ENCODE peak calls at places on chromosomes 7 and 10, in six cellular contexts. One of them, this sample, is unnamed.

GRCh38 chr7:123787227-123788007 is 38.6 kb upstream of the WASL start:
- DNase-seq in K562: no peak
- DNase-seq in A549: no peak
- DNase-seq in endothelial cell of umbilical vein: no peak
- DNase-seq in HepG2: no peak
- DNase-seq in GM12878: no peak
- DNase-seq in this sample: peak

GRCh38 chr7:39480901-39481300 is 85.3 kb upstream of the YAE1 start:
- DNase-seq in K562: no peak
- DNase-seq in A549: no peak
- DNase-seq in endothelial cell of umbilical vein: no peak
- DNase-seq in HepG2: no peak
- DNase-seq in GM12878: no peak
- DNase-seq in this sample: no peak

GRCh38 chr10:30373596-30374327 is 24.7 kb upstream of the MTPAP start:
- DNase-seq in K562: no peak
- DNase-seq in A549: no peak
- DNase-seq in endothelial cell of umbilical vein: no peak
- DNase-seq in HepG2: no peak
- DNase-seq in GM12878: no peak
- DNase-seq in this sample: no peak

GRCh38 chr10:5645375-5645774 is 21.0 kb downstream of the ASB13 start:
- DNase-seq in K562: no peak
- DNase-seq in A549: no peak
- DNase-seq in endothelial cell of umbilical vein: no peak
- DNase-seq in HepG2: no peak
- DNase-seq in GM12878: no peak
- DNase-seq in this sample: no peak

GRCh38 chr10:30059209-30060107 is at the start of gene JCAD:
- DNase-seq in K562: peak
- DNase-seq in A549: peak
- DNase-seq in endothelial cell of umbilical vein: peak
- DNase-seq in HepG2: no peak
- DNase-seq in GM12878: no peak
- DNase-seq in this sample: peak

GRCh38 chr10:117472872-117473271 is 69.7 kb upstream of the EMX2 start:
- DNase-seq in K562: no peak
- DNase-seq in A549: no peak
- DNase-seq in endothelial cell of umbilical vein: no peak
- DNase-seq in HepG2: no peak
- DNase-seq in GM12878: no peak
- DNase-seq in this sample: no peak

GRCh38 chr10:86139066-86139657 is 227.4 kb downstream of the GRID1 start:
- DNase-seq in K562: no peak
- DNase-seq in A549: peak
- DNase-seq in endothelial cell of umbilical vein: no peak
- DNase-seq in HepG2: peak
- DNase-seq in GM12878: no peak
- DNase-seq in this sample: peak

GRCh38 chr10:65341323-65341922 is 1584.4 kb upstream of the LRRTM3 start:
- DNase-seq in K562: no peak
- DNase-seq in A549: no peak
- DNase-seq in endothelial cell of umbilical vein: peak
- DNase-seq in HepG2: no peak
- DNase-seq in GM12878: no peak
- DNase-seq in this sample: no peak

GRCh38 chr7:51102828-51103227 is 213.8 kb downstream of the COBL start:
- DNase-seq in K562: no peak
- DNase-seq in A549: no peak
- DNase-seq in endothelial cell of umbilical vein: no peak
- DNase-seq in HepG2: no peak
- DNase-seq in GM12878: no peak
- DNase-seq in this sample: no peak

GRCh38 chr10:58511765-58512469 is 755 bp upstream of the BICC1 start:
- DNase-seq in K562: no peak
- DNase-seq in A549: peak
- DNase-seq in endothelial cell of umbilical vein: no peak
- DNase-seq in HepG2: peak
- DNase-seq in GM12878: no peak
- DNase-seq in this sample: no peak

GRCh38 chr10:28302012-28302667 is 724 bp downstream of the MPP7 start:
- DNase-seq in K562: peak
- DNase-seq in A549: no peak
- DNase-seq in endothelial cell of umbilical vein: peak
- DNase-seq in HepG2: no peak
- DNase-seq in GM12878: no peak
- DNase-seq in this sample: peak

GRCh38 chr10:79322616-79323566 is 24.4 kb upstream of the PPIF start:
- DNase-seq in K562: no peak
- DNase-seq in A549: no peak
- DNase-seq in endothelial cell of umbilical vein: no peak
- DNase-seq in HepG2: no peak
- DNase-seq in GM12878: peak
- DNase-seq in this sample: peak

GRCh38 chr7:130695840-130696239 is 9.5 kb upstream of the TSGA13 start:
- DNase-seq in K562: peak
- DNase-seq in A549: peak
- DNase-seq in endothelial cell of umbilical vein: peak
- DNase-seq in HepG2: peak
- DNase-seq in GM12878: no peak
- DNase-seq in this sample: peak

GRCh38 chr7:158861936-158862704 is 5.8 kb downstream of the DYNC2I1 start:
- DNase-seq in K562: no peak
- DNase-seq in A549: no peak
- DNase-seq in endothelial cell of umbilical vein: no peak
- DNase-seq in HepG2: no peak
- DNase-seq in GM12878: no peak
- DNase-seq in this sample: no peak

GRCh38 chr7:120805636-120806388 is 52.1 kb downstream of the TSPAN12 start:
- DNase-seq in K562: peak
- DNase-seq in A549: peak
- DNase-seq in endothelial cell of umbilical vein: peak
- DNase-seq in HepG2: peak
- DNase-seq in GM12878: peak
- DNase-seq in this sample: peak

GRCh38 chr7:30682131-30683083 is at the start of gene CRHR2:
- DNase-seq in K562: peak
- DNase-seq in A549: no peak
- DNase-seq in endothelial cell of umbilical vein: peak
- DNase-seq in HepG2: no peak
- DNase-seq in GM12878: no peak
- DNase-seq in this sample: no peak

GRCh38 chr7:18330563-18330962 is 165.0 kb upstream of the HDAC9 start:
- DNase-seq in K562: no peak
- DNase-seq in A549: no peak
- DNase-seq in endothelial cell of umbilical vein: no peak
- DNase-seq in HepG2: no peak
- DNase-seq in GM12878: no peak
- DNase-seq in this sample: no peak

GRCh38 chr10:88949912-88950664 is 2.5 kb downstream of the ACTA2 start:
- DNase-seq in K562: no peak
- DNase-seq in A549: no peak
- DNase-seq in endothelial cell of umbilical vein: peak
- DNase-seq in HepG2: no peak
- DNase-seq in GM12878: no peak
- DNase-seq in this sample: peak
- TF ChIP-seq POLR2A in K562: no peak
- TF ChIP-seq POLR2A in A549: no peak
- TF ChIP-seq POLR2A in endothelial cell of umbilical vein: no peak
- TF ChIP-seq POLR2A in HepG2: no peak
- TF ChIP-seq POLR2A in GM12878: no peak
- TF ChIP-seq POLR2A in this sample: no peak

GRCh38 chr7:10082896-10083295 is 890.8 kb upstream of the PHF14 start:
- DNase-seq in K562: no peak
- DNase-seq in A549: no peak
- DNase-seq in endothelial cell of umbilical vein: no peak
- DNase-seq in HepG2: no peak
- DNase-seq in GM12878: no peak
- DNase-seq in this sample: no peak

GRCh38 chr7:10079572-10079971 is 894.1 kb upstream of the PHF14 start:
- DNase-seq in K562: no peak
- DNase-seq in A549: no peak
- DNase-seq in endothelial cell of umbilical vein: no peak
- DNase-seq in HepG2: no peak
- DNase-seq in GM12878: no peak
- DNase-seq in this sample: no peak

GRCh38 chr7:10083766-10084165 is 889.9 kb upstream of the PHF14 start:
- DNase-seq in K562: no peak
- DNase-seq in A549: no peak
- DNase-seq in endothelial cell of umbilical vein: no peak
- DNase-seq in HepG2: no peak
- DNase-seq in GM12878: no peak
- DNase-seq in this sample: no peak

DNA sequence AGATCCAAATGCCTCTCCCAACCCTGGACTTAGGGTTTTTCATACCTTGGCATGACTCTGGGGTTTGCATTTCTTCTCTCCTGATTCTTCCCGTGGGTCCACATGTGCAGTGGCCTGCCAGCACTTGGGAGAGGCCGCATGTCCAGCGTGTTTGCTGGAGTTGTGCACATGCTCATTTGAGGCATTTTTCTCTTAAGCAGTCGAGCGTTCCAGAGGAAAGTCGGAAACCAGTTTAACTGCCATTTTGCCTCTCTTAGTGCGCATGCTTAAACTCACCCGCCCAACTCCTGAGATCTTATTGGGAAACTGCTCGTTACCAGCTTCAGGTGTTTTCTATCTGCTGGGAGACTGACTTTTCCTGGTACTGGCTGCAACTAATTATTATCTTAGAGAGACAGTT is 888.4 kb upstream of the PHF14 start:
- DNase-seq in K562: no peak
- DNase-seq in A549: peak
- DNase-seq in endothelial cell of umbilical vein: no peak
- DNase-seq in HepG2: no peak
- DNase-seq in GM12878: no peak
- DNase-seq in this sample: no peak
- TF ChIP-seq MYC in K562: no peak
- TF ChIP-seq MYC in A549: no peak
- TF ChIP-seq MYC in endothelial cell of umbilical vein: no peak
- TF ChIP-seq MYC in HepG2: no peak
- TF ChIP-seq MYC in GM12878: no peak
- TF ChIP-seq MYC in this sample: no peak

DNA sequence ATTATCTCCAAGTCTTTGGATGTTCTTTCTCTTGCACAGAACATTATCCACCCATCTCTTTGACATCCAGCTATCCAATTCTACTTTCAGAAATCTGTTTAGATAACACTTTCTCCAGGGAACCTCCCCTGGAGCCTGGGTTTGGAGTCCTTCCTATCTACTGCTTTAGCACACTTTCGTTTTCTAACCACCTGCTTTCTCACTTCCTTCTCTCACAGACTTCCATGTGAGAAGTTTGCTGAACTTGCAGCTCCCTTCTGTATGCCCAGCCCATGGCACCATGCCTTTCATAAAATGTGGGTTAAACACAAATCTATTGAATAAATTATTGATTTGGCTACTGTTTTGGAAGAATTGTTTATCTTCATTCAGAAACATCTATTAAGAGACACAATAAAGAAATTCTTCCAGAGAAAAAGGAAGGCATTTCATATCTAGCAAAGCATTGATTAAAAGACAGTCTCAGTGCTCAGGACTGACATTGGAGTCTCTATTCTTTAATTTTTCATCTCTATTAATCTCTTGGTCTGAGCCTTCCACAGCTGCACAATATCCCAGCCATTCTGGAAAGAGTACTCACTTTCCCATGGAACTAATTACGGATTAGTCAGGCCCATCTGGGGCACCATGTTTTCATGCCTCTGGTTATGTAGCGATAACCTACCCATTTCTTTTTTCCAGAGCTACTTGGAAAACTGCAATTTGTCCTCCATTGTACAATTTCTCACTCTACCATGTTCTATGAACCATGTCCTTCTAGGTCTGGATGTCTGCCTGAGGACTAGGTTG is 1077.3 kb downstream of the SORCS3 start:
- DNase-seq in K562: no peak
- DNase-seq in A549: no peak
- DNase-seq in endothelial cell of umbilical vein: no peak
- DNase-seq in HepG2: no peak
- DNase-seq in GM12878: no peak
- DNase-seq in this sample: no peak
- TF ChIP-seq CTCF in K562: no peak
- TF ChIP-seq CTCF in A549: no peak
- TF ChIP-seq CTCF in endothelial cell of umbilical vein: no peak
- TF ChIP-seq CTCF in HepG2: no peak
- TF ChIP-seq CTCF in GM12878: no peak
- TF ChIP-seq CTCF in this sample: no peak

GRCh38 chr7:74087791-74088453 is 4.3 kb downstream of the LIMK1 start:
- DNase-seq in K562: no peak
- DNase-seq in A549: no peak
- DNase-seq in endothelial cell of umbilical vein: no peak
- DNase-seq in HepG2: no peak
- DNase-seq in GM12878: no peak
- DNase-seq in this sample: no peak

GRCh38 chr7:74094224-74095095 is 10.9 kb downstream of the LIMK1 start:
- DNase-seq in K562: peak
- DNase-seq in A549: peak
- DNase-seq in endothelial cell of umbilical vein: peak
- DNase-seq in HepG2: no peak
- DNase-seq in GM12878: peak
- DNase-seq in this sample: peak

GRCh38 chr7:74093671-74094223 is 10.1 kb downstream of the LIMK1 start:
- DNase-seq in K562: peak
- DNase-seq in A549: no peak
- DNase-seq in endothelial cell of umbilical vein: no peak
- DNase-seq in HepG2: no peak
- DNase-seq in GM12878: no peak
- DNase-seq in this sample: no peak

GRCh38 chr7:74092321-74092963 is 8.8 kb downstream of the LIMK1 start:
- DNase-seq in K562: peak
- DNase-seq in A549: no peak
- DNase-seq in endothelial cell of umbilical vein: no peak
- DNase-seq in HepG2: no peak
- DNase-seq in GM12878: no peak
- DNase-seq in this sample: no peak

DNA sequence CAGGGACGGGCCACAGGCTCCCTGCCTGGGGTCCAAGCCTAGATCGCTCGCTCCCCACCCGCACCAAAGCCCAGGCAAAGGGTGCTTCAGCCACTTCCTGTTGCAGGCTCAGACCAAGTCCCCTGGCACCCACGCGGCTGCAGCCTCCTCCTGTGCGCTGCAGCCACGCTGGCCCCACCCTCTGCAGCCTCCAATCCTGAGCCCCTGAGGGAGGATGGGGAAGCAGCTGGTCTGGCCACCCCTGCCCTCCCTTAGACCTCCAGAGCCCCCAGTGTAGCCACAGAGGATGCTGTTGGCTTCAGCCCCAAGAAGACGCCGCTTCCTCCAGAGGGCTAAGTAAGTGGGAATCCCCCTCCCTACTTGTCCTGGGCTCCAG is 9.3 kb downstream of the LIMK1 start:
- DNase-seq in K562: peak
- DNase-seq in A549: no peak
- DNase-seq in endothelial cell of umbilical vein: peak
- DNase-seq in HepG2: no peak
- DNase-seq in GM12878: peak
- DNase-seq in this sample: peak
- TF ChIP-seq POLR2A in K562: no peak
- TF ChIP-seq POLR2A in A549: no peak
- TF ChIP-seq POLR2A in endothelial cell of umbilical vein: no peak
- TF ChIP-seq POLR2A in HepG2: no peak
- TF ChIP-seq POLR2A in GM12878: peak
- TF ChIP-seq POLR2A in this sample: no peak